ENCODE peak calls at places on chromosomes 16 and 17, in seven cellular contexts. One of them, this sample, is unnamed. For H3K9me3, the result is how much of the 10 kb centered on the place peaks cover.

GRCh38 chr17:31008374-31009035 is 37.7 kb downstream of the RNF135 start:
- DNase-seq in breast epithelium: peak
- DNase-seq in transverse colon: peak
- DNase-seq in sigmoid colon: peak
- DNase-seq in suprapubic skin: peak
- DNase-seq in HCT116: no peak
- DNase-seq in spleen: peak
- DNase-seq in this sample: peak

GRCh38 chr16:74837056-74837455 is 62.4 kb upstream of the FA2H start:
- DNase-seq in breast epithelium: no peak
- DNase-seq in transverse colon: no peak
- DNase-seq in sigmoid colon: no peak
- DNase-seq in suprapubic skin: no peak
- DNase-seq in HCT116: no peak
- DNase-seq in spleen: no peak
- DNase-seq in this sample: no peak

GRCh38 chr16:3046506-3047386 is at the start of gene MMP25:
- DNase-seq in breast epithelium: no peak
- DNase-seq in transverse colon: no peak
- DNase-seq in sigmoid colon: no peak
- DNase-seq in suprapubic skin: no peak
- DNase-seq in HCT116: no peak
- DNase-seq in spleen: peak
- DNase-seq in this sample: no peak

GRCh38 chr17:4941027-4941610 is 1.1 kb downstream of the RNF167 start:
- DNase-seq in breast epithelium: no peak
- DNase-seq in transverse colon: no peak
- DNase-seq in sigmoid colon: no peak
- DNase-seq in suprapubic skin: no peak
- DNase-seq in HCT116: no peak
- DNase-seq in spleen: no peak
- DNase-seq in this sample: no peak

GRCh38 chr17:35752471-35752870 is 568 bp downstream of the GAS2L2 start:
- DNase-seq in breast epithelium: no peak
- DNase-seq in transverse colon: no peak
- DNase-seq in sigmoid colon: no peak
- DNase-seq in suprapubic skin: no peak
- DNase-seq in HCT116: no peak
- DNase-seq in spleen: no peak
- DNase-seq in this sample: peak

GRCh38 chr17:49339359-49339758 is 22.7 kb downstream of the ZNF652 start:
- DNase-seq in breast epithelium: no peak
- DNase-seq in transverse colon: no peak
- DNase-seq in sigmoid colon: no peak
- DNase-seq in suprapubic skin: no peak
- DNase-seq in HCT116: no peak
- DNase-seq in spleen: no peak
- DNase-seq in this sample: no peak

GRCh38 chr16:79163666-79164377 is 436.7 kb downstream of the MAF start:
- DNase-seq in breast epithelium: no peak
- DNase-seq in transverse colon: peak
- DNase-seq in sigmoid colon: no peak
- DNase-seq in suprapubic skin: no peak
- DNase-seq in HCT116: no peak
- DNase-seq in spleen: no peak
- DNase-seq in this sample: no peak

GRCh38 chr16:50599494-50599893 is 51.3 kb downstream of the NKD1 start:
- DNase-seq in breast epithelium: no peak
- DNase-seq in transverse colon: no peak
- DNase-seq in sigmoid colon: no peak
- DNase-seq in suprapubic skin: no peak
- DNase-seq in HCT116: no peak
- DNase-seq in spleen: no peak
- DNase-seq in this sample: no peak

GRCh38 chr16:27345201-27345600 is 31.4 kb downstream of the IL4R start:
- DNase-seq in breast epithelium: no peak
- DNase-seq in transverse colon: no peak
- DNase-seq in sigmoid colon: no peak
- DNase-seq in suprapubic skin: no peak
- DNase-seq in HCT116: no peak
- DNase-seq in spleen: no peak
- DNase-seq in this sample: no peak

GRCh38 chr16:87042551-87043272 is 274.5 kb downstream of the C16orf95 start:
- DNase-seq in breast epithelium: no peak
- DNase-seq in transverse colon: no peak
- DNase-seq in sigmoid colon: peak
- DNase-seq in suprapubic skin: no peak
- DNase-seq in HCT116: no peak
- DNase-seq in spleen: no peak
- DNase-seq in this sample: no peak

GRCh38 chr17:16027708-16028584 is 28.3 kb downstream of the TTC19 start:
- DNase-seq in breast epithelium: no peak
- DNase-seq in transverse colon: no peak
- DNase-seq in sigmoid colon: no peak
- DNase-seq in suprapubic skin: no peak
- DNase-seq in HCT116: peak
- DNase-seq in spleen: no peak
- DNase-seq in this sample: no peak

GRCh38 chr17:78665952-78666920 is 89.0 kb upstream of the DNAH17 start:
- DNase-seq in breast epithelium: no peak
- DNase-seq in transverse colon: no peak
- DNase-seq in sigmoid colon: no peak
- DNase-seq in suprapubic skin: no peak
- DNase-seq in HCT116: no peak
- DNase-seq in spleen: peak
- DNase-seq in this sample: no peak

GRCh38 chr17:72575542-72576233 is 454.9 kb downstream of the SOX9 start:
- DNase-seq in breast epithelium: no peak
- DNase-seq in transverse colon: no peak
- DNase-seq in sigmoid colon: no peak
- DNase-seq in suprapubic skin: no peak
- DNase-seq in HCT116: no peak
- DNase-seq in spleen: no peak
- DNase-seq in this sample: no peak

GRCh38 chr17:81025756-81026155 is 9.2 kb upstream of the BAIAP2 start:
- DNase-seq in breast epithelium: no peak
- DNase-seq in transverse colon: no peak
- DNase-seq in sigmoid colon: peak
- DNase-seq in suprapubic skin: peak
- DNase-seq in HCT116: no peak
- DNase-seq in spleen: peak
- DNase-seq in this sample: no peak

GRCh38 chr17:68759343-68760140 is 158.4 kb upstream of the FAM20A start:
- DNase-seq in breast epithelium: peak
- DNase-seq in transverse colon: peak
- DNase-seq in sigmoid colon: peak
- DNase-seq in suprapubic skin: peak
- DNase-seq in HCT116: peak
- DNase-seq in spleen: peak
- DNase-seq in this sample: peak

GRCh38 chr17:13476722-13477121 is 125.0 kb downstream of the HS3ST3A1 start:
- DNase-seq in breast epithelium: no peak
- DNase-seq in transverse colon: no peak
- DNase-seq in sigmoid colon: no peak
- DNase-seq in suprapubic skin: no peak
- DNase-seq in HCT116: no peak
- DNase-seq in spleen: no peak
- DNase-seq in this sample: no peak

GRCh38 chr17:64323774-64324173 is 60.7 kb upstream of the TEX2 start:
- DNase-seq in breast epithelium: no peak
- DNase-seq in transverse colon: no peak
- DNase-seq in sigmoid colon: no peak
- DNase-seq in suprapubic skin: no peak
- DNase-seq in HCT116: no peak
- DNase-seq in spleen: no peak
- DNase-seq in this sample: no peak

GRCh38 chr17:12627776-12628491 is 37.8 kb upstream of the MYOCD start:
- DNase-seq in breast epithelium: no peak
- DNase-seq in transverse colon: no peak
- DNase-seq in sigmoid colon: no peak
- DNase-seq in suprapubic skin: no peak
- DNase-seq in HCT116: no peak
- DNase-seq in spleen: no peak
- DNase-seq in this sample: no peak

GRCh38 chr16:27778926-27779570 is 229.1 kb downstream of the KATNIP start:
- DNase-seq in breast epithelium: no peak
- DNase-seq in transverse colon: no peak
- DNase-seq in sigmoid colon: no peak
- DNase-seq in suprapubic skin: no peak
- DNase-seq in HCT116: no peak
- DNase-seq in spleen: peak
- DNase-seq in this sample: no peak

GRCh38 chr16:19005561-19006445 is 22.1 kb downstream of the TMC7 start:
- DNase-seq in breast epithelium: no peak
- DNase-seq in transverse colon: peak
- DNase-seq in sigmoid colon: no peak
- DNase-seq in suprapubic skin: peak
- DNase-seq in HCT116: peak
- DNase-seq in spleen: peak
- DNase-seq in this sample: peak

GRCh38 chr16:57985204-57986121 is 14.5 kb upstream of the CNGB1 start:
- DNase-seq in breast epithelium: no peak
- DNase-seq in transverse colon: no peak
- DNase-seq in sigmoid colon: peak
- DNase-seq in suprapubic skin: peak
- DNase-seq in HCT116: no peak
- DNase-seq in spleen: peak
- DNase-seq in this sample: no peak

GRCh38 chr17:80716986-80717385 is 172.3 kb downstream of the RPTOR start:
- DNase-seq in breast epithelium: no peak
- DNase-seq in transverse colon: no peak
- DNase-seq in sigmoid colon: no peak
- DNase-seq in suprapubic skin: no peak
- DNase-seq in HCT116: no peak
- DNase-seq in spleen: no peak
- DNase-seq in this sample: no peak

GRCh38 chr16:48168089-48168488 is 12.3 kb upstream of the ABCC12 start:
- DNase-seq in breast epithelium: no peak
- DNase-seq in transverse colon: no peak
- DNase-seq in sigmoid colon: no peak
- DNase-seq in suprapubic skin: no peak
- DNase-seq in HCT116: no peak
- DNase-seq in spleen: no peak
- DNase-seq in this sample: no peak

GRCh38 chr16:88861359-88861758 is 4.4 kb downstream of the TRAPPC2L start:
- DNase-seq in breast epithelium: no peak
- DNase-seq in transverse colon: no peak
- DNase-seq in sigmoid colon: no peak
- DNase-seq in suprapubic skin: no peak
- DNase-seq in HCT116: no peak
- DNase-seq in spleen: no peak
- DNase-seq in this sample: no peak
- TF ChIP-seq POLR2AphosphoS5 in breast epithelium: no peak
- TF ChIP-seq POLR2AphosphoS5 in transverse colon: no peak
- TF ChIP-seq POLR2AphosphoS5 in sigmoid colon: no peak
- TF ChIP-seq POLR2AphosphoS5 in suprapubic skin: no peak
- TF ChIP-seq POLR2AphosphoS5 in HCT116: no peak
- TF ChIP-seq POLR2AphosphoS5 in spleen: no peak
- TF ChIP-seq POLR2AphosphoS5 in this sample: no peak

GRCh38 chr16:67749436-67750078 is 30.4 kb upstream of the GFOD2 start:
- DNase-seq in breast epithelium: no peak
- DNase-seq in transverse colon: no peak
- DNase-seq in sigmoid colon: no peak
- DNase-seq in suprapubic skin: no peak
- DNase-seq in HCT116: no peak
- DNase-seq in spleen: no peak
- DNase-seq in this sample: no peak

GRCh38 chr16:67752641-67753040 is 33.5 kb upstream of the GFOD2 start:
- DNase-seq in breast epithelium: no peak
- DNase-seq in transverse colon: no peak
- DNase-seq in sigmoid colon: no peak
- DNase-seq in suprapubic skin: no peak
- DNase-seq in HCT116: no peak
- DNase-seq in spleen: no peak
- DNase-seq in this sample: no peak

GRCh38 chr16:67748791-67749282 is 29.7 kb upstream of the GFOD2 start:
- DNase-seq in breast epithelium: no peak
- DNase-seq in transverse colon: peak
- DNase-seq in sigmoid colon: no peak
- DNase-seq in suprapubic skin: no peak
- DNase-seq in HCT116: no peak
- DNase-seq in spleen: no peak
- DNase-seq in this sample: no peak

GRCh38 chr16:67750466-67750865 is 31.4 kb upstream of the GFOD2 start:
- DNase-seq in breast epithelium: no peak
- DNase-seq in transverse colon: peak
- DNase-seq in sigmoid colon: no peak
- DNase-seq in suprapubic skin: no peak
- DNase-seq in HCT116: no peak
- DNase-seq in spleen: no peak
- DNase-seq in this sample: no peak
- H3K9me3 ChIP-seq in breast epithelium: under half
- H3K9me3 ChIP-seq in transverse colon: under half
- H3K9me3 ChIP-seq in sigmoid colon: under half
- H3K9me3 ChIP-seq in suprapubic skin: under half
- H3K9me3 ChIP-seq in HCT116: under half
- H3K9me3 ChIP-seq in spleen: under half
- H3K9me3 ChIP-seq in this sample: under half

GRCh38 chr17:349666-350065 is 2.9 kb downstream of the RPH3AL start:
- DNase-seq in breast epithelium: no peak
- DNase-seq in transverse colon: no peak
- DNase-seq in sigmoid colon: no peak
- DNase-seq in suprapubic skin: no peak
- DNase-seq in HCT116: no peak
- DNase-seq in spleen: no peak
- DNase-seq in this sample: no peak
- TF ChIP-seq POLR2AphosphoS5 in breast epithelium: no peak
- TF ChIP-seq POLR2AphosphoS5 in transverse colon: no peak
- TF ChIP-seq POLR2AphosphoS5 in sigmoid colon: no peak
- TF ChIP-seq POLR2AphosphoS5 in suprapubic skin: no peak
- TF ChIP-seq POLR2AphosphoS5 in HCT116: no peak
- TF ChIP-seq POLR2AphosphoS5 in spleen: no peak
- TF ChIP-seq POLR2AphosphoS5 in this sample: no peak

DNA sequence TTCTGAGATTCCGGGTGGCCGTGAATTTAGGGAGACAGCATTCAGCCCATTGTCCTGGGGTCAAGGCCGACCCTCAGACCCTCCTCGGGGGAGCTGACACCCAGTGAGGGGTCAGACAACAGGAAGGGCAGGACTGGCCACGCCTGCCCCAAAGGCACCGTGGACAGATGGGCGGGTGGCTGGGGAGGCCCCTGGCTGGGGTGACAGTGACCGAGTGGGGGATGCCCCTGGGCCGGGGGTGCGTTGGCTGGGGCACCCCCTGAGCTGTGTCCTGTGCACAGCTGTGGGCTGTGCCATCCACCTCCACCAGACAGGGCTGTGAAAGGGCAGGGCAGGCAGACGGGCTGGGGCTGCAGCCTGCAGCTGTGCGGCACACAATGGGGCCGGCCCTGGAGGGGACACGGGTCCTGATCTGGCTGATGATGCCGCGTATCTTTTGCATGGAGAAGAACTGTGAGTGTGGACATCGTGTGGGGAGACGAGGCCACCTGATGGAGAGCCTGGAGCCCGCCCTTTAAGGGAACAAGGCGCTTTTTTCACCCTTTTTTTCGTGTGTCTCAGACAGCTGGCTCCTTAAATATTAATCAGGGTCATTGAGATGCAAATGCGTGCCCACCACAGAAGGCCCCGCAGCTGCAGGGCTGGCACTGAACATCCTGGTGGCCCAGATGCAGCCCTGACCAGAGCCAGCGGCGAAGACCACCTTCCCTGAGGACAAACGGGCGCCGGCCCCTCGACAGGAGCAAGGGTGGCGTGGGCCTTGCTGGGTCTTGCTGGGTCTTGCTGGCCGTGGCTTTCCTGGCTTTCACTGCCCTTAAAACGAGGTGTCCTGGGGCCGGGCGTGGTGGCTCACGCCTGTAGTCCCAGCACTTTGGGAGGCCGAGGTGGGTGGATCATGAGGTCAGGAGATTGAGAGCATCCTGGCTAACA is 42.4 kb upstream of the GNG13 start:
- DNase-seq in breast epithelium: no peak
- DNase-seq in transverse colon: no peak
- DNase-seq in sigmoid colon: no peak
- DNase-seq in suprapubic skin: no peak
- DNase-seq in HCT116: no peak
- DNase-seq in spleen: no peak
- DNase-seq in this sample: no peak
- H3K9me3 ChIP-seq in breast epithelium: under half
- H3K9me3 ChIP-seq in transverse colon: under half
- H3K9me3 ChIP-seq in sigmoid colon: under half
- H3K9me3 ChIP-seq in suprapubic skin: under half
- H3K9me3 ChIP-seq in HCT116: under half
- H3K9me3 ChIP-seq in spleen: under half
- H3K9me3 ChIP-seq in this sample: under half

This sample was measured in stomach.